ENCODE peak calls at places on chromosomes 7 and 10, in eight cellular contexts. W is amniotic stem cell; K is GM04503; O is H7; G is stimulated activated CD8-positive, alpha-beta memory T cell treated with anti-CD3 and anti-CD28 coated beads, Interleukin-15, amount 100 ng/mL, for 48 hours; P is germinal center; F is mammary epithelial cell; X is activated naive CD4-positive, alpha-beta T cell treated with anti-CD3 and anti-CD28 coated beads, Interleukin-2, amount 10 ng/mL, durations not matched to agents 7 days and 5 days. C is an unnamed sample.

GRCh38 chr10:13984647-13985155 is 346.0 kb downstream of the FRMD4A start:
- DNase-seq in X (no peak), F (peak; percentile 92), P (no peak), O (no peak), G (no peak), W (peak; percentile 54), K (peak; percentile 89), C (no peak)

GRCh38 chr7:389911-390601 is 100.1 kb downstream of the FOXL3 start:
- DNase-seq in W (no peak), G (no peak), P (no peak), O (peak; percentile 59), K (no peak), F (no peak), X (no peak), C (no peak)

GRCh38 chr10:103616705-103617361 is 123.3 kb downstream of the NEURL1 start:
- DNase-seq in P (no peak), O (peak; percentile 67), W (no peak), G (no peak), X (no peak), K (peak; percentile 92), F (no peak), C (no peak)

GRCh38 chr10:1205450-1206030 is 149.4 kb downstream of the WDR37 start:
- DNase-seq in P (no peak), X (no peak), O (no peak), G (no peak), W (no peak), K (no peak), F (no peak), C (no peak)

GRCh38 chr7:90345548-90346319 is 782 bp upstream of the GTPBP10 start:
- DNase-seq in O (peak; percentile 12), W (no peak), G (no peak), X (no peak), P (peak; percentile 2), F (peak; percentile 56), K (peak; percentile 21), C (peak; percentile 20)

GRCh38 chr10:34918896-34919295 is 103.8 kb upstream of the PARD3 start:
- DNase-seq in X (no peak), O (no peak), K (no peak), P (no peak), W (no peak), G (no peak), F (no peak), C (no peak)

GRCh38 chr7:72078301-72078700 is 333.8 kb downstream of the CALN1 start:
- DNase-seq in P (no peak), K (no peak), O (no peak), F (no peak), X (no peak), G (no peak), W (no peak), C (no peak)

GRCh38 chr10:100043796-100044195 is 34.0 kb upstream of the DNMBP start:
- DNase-seq in P (no peak), K (peak; percentile 42), F (peak; percentile 86), G (no peak), W (no peak), O (no peak), X (no peak), C (no peak)

GRCh38 chr10:76329891-76330575 is 898.6 kb downstream of the LRMDA start:
- DNase-seq in G (no peak), W (no peak), P (no peak), F (peak; percentile 54), X (no peak), O (no peak), K (no peak), C (no peak)

GRCh38 chr10:127027786-127028185 is 122.6 kb downstream of the DOCK1 start:
- DNase-seq in W (no peak), G (no peak), F (no peak), K (no peak), O (no peak), P (no peak), X (no peak), C (no peak)

GRCh38 chr7:12315049-12315448 is 88.6 kb downstream of the VWDE start:
- DNase-seq in G (no peak), X (no peak), O (no peak), P (no peak), F (no peak), K (no peak), W (no peak), C (no peak)

GRCh38 chr7:78178319-78178718 is 379.7 kb downstream of the PHTF2 start:
- DNase-seq in W (no peak), O (no peak), F (no peak), G (no peak), K (peak; percentile 21), P (no peak), X (no peak), C (no peak)

GRCh38 chr7:53094191-53094590 is 58.8 kb downstream of the POM121L12 start:
- DNase-seq in F (no peak), O (no peak), K (no peak), W (no peak), X (no peak), G (no peak), P (no peak), C (no peak)

GRCh38 chr10:60521974-60522405 is 132.3 kb upstream of the ANK3 start:
- DNase-seq in P (no peak), G (no peak), W (no peak), O (no peak), F (peak; percentile 73), K (peak; percentile 14), X (no peak), C (no peak)

GRCh38 chr7:150595361-150595760 is 28.2 kb downstream of the GIMAP4 start:
- DNase-seq in P (no peak), W (no peak), F (no peak), K (no peak), O (no peak), G (no peak), X (no peak), C (no peak)

GRCh38 chr10:61961278-61961677 is 59.8 kb downstream of the ARID5B start:
- DNase-seq in K (no peak), P (peak; percentile 43), F (no peak), G (no peak), W (no peak), O (no peak), X (peak; percentile 46), C (no peak)

GRCh38 chr7:19215421-19215820 is 70.2 kb upstream of the FERD3L start:
- DNase-seq in K (peak; percentile 68), O (no peak), G (no peak), F (peak; percentile 6), P (no peak), W (peak; percentile 26), X (no peak), C (no peak)

GRCh38 chr10:14451341-14451740 is 120.6 kb upstream of the FRMD4A start:
- DNase-seq in O (no peak), G (no peak), F (no peak), W (no peak), P (no peak), X (no peak), K (no peak), C (no peak)

GRCh38 chr10:3776796-3777571 is 8.0 kb downstream of the KLF6 start:
- DNase-seq in O (no peak), X (peak; percentile 67), P (no peak), W (no peak), G (no peak), F (peak; percentile 83), K (peak; percentile 64), C (peak; percentile 55)

GRCh38 chr10:84665883-84666463 is 337.6 kb downstream of the CCSER2 start:
- DNase-seq in G (peak; percentile 1), X (peak; percentile 39), F (peak; percentile 15), O (peak; percentile 73), P (peak; percentile 53), W (no peak), K (no peak), C (peak; percentile 74)

GRCh38 chr7:94298943-94299342 is 95.8 kb upstream of the COL1A2 start:
- DNase-seq in P (no peak), O (no peak), G (no peak), F (no peak), K (peak; percentile 67), X (no peak), W (peak; percentile 36), C (no peak)

GRCh38 chr7:49773939-49774458 is 561 bp downstream of the VWC2 start:
- DNase-seq in G (no peak), X (no peak), F (no peak), O (peak; percentile 78), W (no peak), K (no peak), P (no peak), C (no peak)

GRCh38 chr7:92671502-92672169 is 81.4 kb upstream of the FAM133B start:
- DNase-seq in W (no peak), G (no peak), F (peak; percentile 21), X (no peak), O (no peak), K (no peak), P (no peak), C (no peak)

GRCh38 chr7:77855371-77856083 is 57.0 kb downstream of the PHTF2 start:
- DNase-seq in G (no peak), F (no peak), O (no peak), K (no peak), W (no peak), P (no peak), X (no peak), C (peak; percentile 43)

GRCh38 chr7:91082854-91083495 is 181.3 kb upstream of the FZD1 start:
- DNase-seq in W (no peak), K (no peak), P (peak; percentile 10), O (no peak), F (no peak), X (no peak), G (no peak), C (no peak)

GRCh38 chr7:3439333-3440030 is 138.4 kb downstream of the SDK1 start:
- DNase-seq in X (no peak), F (peak; percentile 88), P (no peak), O (no peak), K (peak; percentile 1), G (no peak), W (peak; percentile 68), C (no peak)

GRCh38 chr7:1607001-1607400 is 37.2 kb upstream of the PSMG3 start:
- DNase-seq in K (no peak), W (no peak), G (no peak), X (no peak), F (no peak), P (no peak), O (peak; percentile 47), C (no peak)

GRCh38 chr10:30812018-30812851 is 182.7 kb upstream of the LYZL2 start:
- DNase-seq in O (peak; percentile 51), X (no peak), P (no peak), W (no peak), F (no peak), K (no peak), G (no peak), C (no peak)

GRCh38 chr7:146150153-146150552 is 33.6 kb downstream of the CNTNAP2 start:
- DNase-seq in W (no peak), F (no peak), P (no peak), O (no peak), G (no peak), X (no peak), K (no peak), C (no peak)

GRCh38 chr7:84088669-84089278 is 105.8 kb downstream of the SEMA3A start:
- DNase-seq in F (no peak), K (no peak), P (no peak), W (no peak), O (no peak), X (no peak), G (no peak), C (no peak)

GRCh38 chr10:48684792-48685651 is at the start of gene WDFY4:
- DNase-seq in W (no peak), F (no peak), P (peak; percentile 83), X (no peak), O (no peak), K (no peak), G (no peak), C (no peak)

GRCh38 chr7:99624487-99624886 is 7.7 kb downstream of the ZSCAN25 start:
- DNase-seq in X (peak; percentile 86), W (no peak), P (no peak), G (peak; percentile 73), O (no peak), K (no peak), F (no peak), C (no peak)

GRCh38 chr7:102305414-102306268 is 19.0 kb downstream of the SH2B2 start:
- DNase-seq in O (no peak), G (no peak), P (no peak), K (no peak), W (no peak), X (no peak), F (no peak), C (no peak)

GRCh38 chr7:98119257-98119918 is 12.7 kb downstream of the LMTK2 start:
- DNase-seq in O (no peak), F (peak; percentile 72), K (no peak), G (no peak), X (no peak), P (no peak), W (no peak), C (no peak)